ENCODE peak calls at places on chromosomes 11 and 22, in ten cellular contexts. One of them, this sample, is unnamed.

GRCh38 chr11:12706531-12707499 is 32.6 kb downstream of the TEAD1 start:
- DNase-seq in tibial artery: peak; percentile 40
- DNase-seq in mammary epithelial cell: no peak
- DNase-seq in endothelial cell: no peak
- DNase-seq in activated B cell treated with CpG ODN at 0.5 μM for 24 hours: no peak
- DNase-seq in body of pancreas: peak; percentile 46
- DNase-seq in progenitor cell of endocrine pancreas: no peak
- DNase-seq in fibroblast of mammary gland: peak; percentile 54
- DNase-seq in B cell: no peak
- DNase-seq in endothelial cell of umbilical vein: peak; percentile 53
- DNase-seq in this sample: no peak

GRCh38 chr11:3341298-3341697 is 37.6 kb downstream of the ZNF195 start:
- DNase-seq in tibial artery: peak; percentile 38
- DNase-seq in mammary epithelial cell: peak; percentile 27
- DNase-seq in endothelial cell: peak; percentile 75
- DNase-seq in activated B cell treated with CpG ODN at 0.5 μM for 24 hours: no peak
- DNase-seq in body of pancreas: peak; percentile 86
- DNase-seq in progenitor cell of endocrine pancreas: no peak
- DNase-seq in fibroblast of mammary gland: peak; percentile 49
- DNase-seq in B cell: peak; percentile 26
- DNase-seq in endothelial cell of umbilical vein: peak; percentile 43
- DNase-seq in this sample: peak; percentile 55

GRCh38 chr11:92245700-92246270 is 21.2 kb downstream of the FAT3 start:
- DNase-seq in tibial artery: no peak
- DNase-seq in mammary epithelial cell: no peak
- DNase-seq in endothelial cell: no peak
- DNase-seq in activated B cell treated with CpG ODN at 0.5 μM for 24 hours: no peak
- DNase-seq in body of pancreas: no peak
- DNase-seq in progenitor cell of endocrine pancreas: no peak
- DNase-seq in fibroblast of mammary gland: no peak
- DNase-seq in B cell: no peak
- DNase-seq in endothelial cell of umbilical vein: no peak
- DNase-seq in this sample: no peak

GRCh38 chr11:12770435-12770834 is 96.2 kb downstream of the TEAD1 start:
- DNase-seq in tibial artery: no peak
- DNase-seq in mammary epithelial cell: no peak
- DNase-seq in endothelial cell: no peak
- DNase-seq in activated B cell treated with CpG ODN at 0.5 μM for 24 hours: no peak
- DNase-seq in body of pancreas: no peak
- DNase-seq in progenitor cell of endocrine pancreas: no peak
- DNase-seq in fibroblast of mammary gland: no peak
- DNase-seq in B cell: no peak
- DNase-seq in endothelial cell of umbilical vein: no peak
- DNase-seq in this sample: no peak

GRCh38 chr11:37812281-37812880 is 1214.3 kb upstream of the RAG2 start:
- DNase-seq in tibial artery: no peak
- DNase-seq in mammary epithelial cell: no peak
- DNase-seq in endothelial cell: no peak
- DNase-seq in activated B cell treated with CpG ODN at 0.5 μM for 24 hours: no peak
- DNase-seq in body of pancreas: no peak
- DNase-seq in progenitor cell of endocrine pancreas: no peak
- DNase-seq in fibroblast of mammary gland: no peak
- DNase-seq in B cell: no peak
- DNase-seq in endothelial cell of umbilical vein: no peak
- DNase-seq in this sample: no peak

GRCh38 chr11:73625690-73626318 is 20.6 kb upstream of the PLEKHB1 start:
- DNase-seq in tibial artery: peak; percentile 59
- DNase-seq in mammary epithelial cell: peak; percentile 61
- DNase-seq in endothelial cell: peak; percentile 78
- DNase-seq in activated B cell treated with CpG ODN at 0.5 μM for 24 hours: peak; percentile 34
- DNase-seq in body of pancreas: peak; percentile 82
- DNase-seq in progenitor cell of endocrine pancreas: peak; percentile 52
- DNase-seq in fibroblast of mammary gland: peak; percentile 64
- DNase-seq in B cell: peak; percentile 78
- DNase-seq in endothelial cell of umbilical vein: peak; percentile 74
- DNase-seq in this sample: peak; percentile 79

GRCh38 chr22:50498322-50498861 is 9.1 kb downstream of the LMF2 start:
- DNase-seq in tibial artery: peak; percentile 55
- DNase-seq in mammary epithelial cell: peak; percentile 66
- DNase-seq in endothelial cell: peak; percentile 73
- DNase-seq in activated B cell treated with CpG ODN at 0.5 μM for 24 hours: peak; percentile 38
- DNase-seq in body of pancreas: peak; percentile 86
- DNase-seq in progenitor cell of endocrine pancreas: no peak
- DNase-seq in fibroblast of mammary gland: peak; percentile 66
- DNase-seq in B cell: peak; percentile 71
- DNase-seq in endothelial cell of umbilical vein: peak; percentile 65
- DNase-seq in this sample: peak; percentile 78

GRCh38 chr22:27959335-27960090 is 40.5 kb upstream of the PITPNB start:
- DNase-seq in tibial artery: no peak
- DNase-seq in mammary epithelial cell: no peak
- DNase-seq in endothelial cell: no peak
- DNase-seq in activated B cell treated with CpG ODN at 0.5 μM for 24 hours: no peak
- DNase-seq in body of pancreas: peak; percentile 18
- DNase-seq in progenitor cell of endocrine pancreas: no peak
- DNase-seq in fibroblast of mammary gland: no peak
- DNase-seq in B cell: no peak
- DNase-seq in endothelial cell of umbilical vein: peak; percentile 88
- DNase-seq in this sample: no peak

GRCh38 chr11:19577849-19578619 is 134.6 kb upstream of the NAV2 start:
- DNase-seq in tibial artery: peak; percentile 69
- DNase-seq in mammary epithelial cell: no peak
- DNase-seq in endothelial cell: no peak
- DNase-seq in activated B cell treated with CpG ODN at 0.5 μM for 24 hours: no peak
- DNase-seq in body of pancreas: peak; percentile 18
- DNase-seq in progenitor cell of endocrine pancreas: no peak
- DNase-seq in fibroblast of mammary gland: peak; percentile 64
- DNase-seq in B cell: no peak
- DNase-seq in endothelial cell of umbilical vein: peak; percentile 86
- DNase-seq in this sample: no peak

GRCh38 chr11:84721561-84721961 is 905.6 kb downstream of the DLG2 start:
- DNase-seq in tibial artery: no peak
- DNase-seq in mammary epithelial cell: no peak
- DNase-seq in endothelial cell: no peak
- DNase-seq in activated B cell treated with CpG ODN at 0.5 μM for 24 hours: no peak
- DNase-seq in body of pancreas: peak; percentile 50
- DNase-seq in progenitor cell of endocrine pancreas: no peak
- DNase-seq in fibroblast of mammary gland: no peak
- DNase-seq in B cell: no peak
- DNase-seq in endothelial cell of umbilical vein: no peak
- DNase-seq in this sample: no peak

GRCh38 chr11:115476463-115477286 is 27.5 kb downstream of the CADM1 start:
- DNase-seq in tibial artery: no peak
- DNase-seq in mammary epithelial cell: no peak
- DNase-seq in endothelial cell: no peak
- DNase-seq in activated B cell treated with CpG ODN at 0.5 μM for 24 hours: no peak
- DNase-seq in body of pancreas: no peak
- DNase-seq in progenitor cell of endocrine pancreas: no peak
- DNase-seq in fibroblast of mammary gland: no peak
- DNase-seq in B cell: no peak
- DNase-seq in endothelial cell of umbilical vein: no peak
- DNase-seq in this sample: no peak

GRCh38 chr22:40449676-40450035 is 79.3 kb downstream of the SGSM3 start:
- DNase-seq in tibial artery: no peak
- DNase-seq in mammary epithelial cell: peak; percentile 15
- DNase-seq in endothelial cell: no peak
- DNase-seq in activated B cell treated with CpG ODN at 0.5 μM for 24 hours: no peak
- DNase-seq in body of pancreas: no peak
- DNase-seq in progenitor cell of endocrine pancreas: no peak
- DNase-seq in fibroblast of mammary gland: peak; percentile 70
- DNase-seq in B cell: no peak
- DNase-seq in endothelial cell of umbilical vein: no peak
- DNase-seq in this sample: no peak

GRCh38 chr11:63574856-63575602 is 11.8 kb upstream of the PLAAT2 start:
- DNase-seq in tibial artery: peak; percentile 68
- DNase-seq in mammary epithelial cell: no peak
- DNase-seq in endothelial cell: no peak
- DNase-seq in activated B cell treated with CpG ODN at 0.5 μM for 24 hours: no peak
- DNase-seq in body of pancreas: no peak
- DNase-seq in progenitor cell of endocrine pancreas: no peak
- DNase-seq in fibroblast of mammary gland: peak; percentile 67
- DNase-seq in B cell: no peak
- DNase-seq in endothelial cell of umbilical vein: no peak
- DNase-seq in this sample: no peak

GRCh38 chr22:43722444-43722843 is 89.7 kb downstream of the EFCAB6 start:
- DNase-seq in tibial artery: no peak
- DNase-seq in mammary epithelial cell: no peak
- DNase-seq in endothelial cell: no peak
- DNase-seq in activated B cell treated with CpG ODN at 0.5 μM for 24 hours: no peak
- DNase-seq in body of pancreas: no peak
- DNase-seq in progenitor cell of endocrine pancreas: no peak
- DNase-seq in fibroblast of mammary gland: no peak
- DNase-seq in B cell: no peak
- DNase-seq in endothelial cell of umbilical vein: no peak
- DNase-seq in this sample: no peak

GRCh38 chr11:123292647-123293046 is 97.6 kb upstream of the CLMP start:
- DNase-seq in tibial artery: no peak
- DNase-seq in mammary epithelial cell: peak; percentile 5
- DNase-seq in endothelial cell: no peak
- DNase-seq in activated B cell treated with CpG ODN at 0.5 μM for 24 hours: no peak
- DNase-seq in body of pancreas: no peak
- DNase-seq in progenitor cell of endocrine pancreas: no peak
- DNase-seq in fibroblast of mammary gland: no peak
- DNase-seq in B cell: no peak
- DNase-seq in endothelial cell of umbilical vein: no peak
- DNase-seq in this sample: no peak

GRCh38 chr11:73538381-73538872 is 59.5 kb downstream of the FAM168A start:
- DNase-seq in tibial artery: no peak
- DNase-seq in mammary epithelial cell: no peak
- DNase-seq in endothelial cell: no peak
- DNase-seq in activated B cell treated with CpG ODN at 0.5 μM for 24 hours: no peak
- DNase-seq in body of pancreas: no peak
- DNase-seq in progenitor cell of endocrine pancreas: no peak
- DNase-seq in fibroblast of mammary gland: no peak
- DNase-seq in B cell: no peak
- DNase-seq in endothelial cell of umbilical vein: peak; percentile 64
- DNase-seq in this sample: peak; percentile 50

GRCh38 chr11:86896486-86896885 is 58.7 kb downstream of the FZD4 start:
- DNase-seq in tibial artery: no peak
- DNase-seq in mammary epithelial cell: no peak
- DNase-seq in endothelial cell: no peak
- DNase-seq in activated B cell treated with CpG ODN at 0.5 μM for 24 hours: no peak
- DNase-seq in body of pancreas: no peak
- DNase-seq in progenitor cell of endocrine pancreas: no peak
- DNase-seq in fibroblast of mammary gland: peak; percentile 65
- DNase-seq in B cell: no peak
- DNase-seq in endothelial cell of umbilical vein: peak; percentile 71
- DNase-seq in this sample: no peak

GRCh38 chr11:89184021-89184420 is 6.3 kb downstream of the TYR start:
- DNase-seq in tibial artery: no peak
- DNase-seq in mammary epithelial cell: no peak
- DNase-seq in endothelial cell: no peak
- DNase-seq in activated B cell treated with CpG ODN at 0.5 μM for 24 hours: no peak
- DNase-seq in body of pancreas: no peak
- DNase-seq in progenitor cell of endocrine pancreas: no peak
- DNase-seq in fibroblast of mammary gland: peak; percentile 21
- DNase-seq in B cell: no peak
- DNase-seq in endothelial cell of umbilical vein: no peak
- DNase-seq in this sample: no peak

GRCh38 chr11:89177691-89178231 is at the start of gene TYR:
- DNase-seq in tibial artery: no peak
- DNase-seq in mammary epithelial cell: no peak
- DNase-seq in endothelial cell: no peak
- DNase-seq in activated B cell treated with CpG ODN at 0.5 μM for 24 hours: no peak
- DNase-seq in body of pancreas: no peak
- DNase-seq in progenitor cell of endocrine pancreas: no peak
- DNase-seq in fibroblast of mammary gland: no peak
- DNase-seq in B cell: no peak
- DNase-seq in endothelial cell of umbilical vein: no peak
- DNase-seq in this sample: no peak

GRCh38 chr11:89182773-89183172 is 5.1 kb downstream of the TYR start:
- DNase-seq in tibial artery: no peak
- DNase-seq in mammary epithelial cell: no peak
- DNase-seq in endothelial cell: no peak
- DNase-seq in activated B cell treated with CpG ODN at 0.5 μM for 24 hours: no peak
- DNase-seq in body of pancreas: no peak
- DNase-seq in progenitor cell of endocrine pancreas: no peak
- DNase-seq in fibroblast of mammary gland: no peak
- DNase-seq in B cell: no peak
- DNase-seq in endothelial cell of umbilical vein: no peak
- DNase-seq in this sample: no peak

GRCh38 chr11:89176938-89177337 is 737 bp upstream of the TYR start:
- DNase-seq in tibial artery: no peak
- DNase-seq in mammary epithelial cell: no peak
- DNase-seq in endothelial cell: no peak
- DNase-seq in activated B cell treated with CpG ODN at 0.5 μM for 24 hours: no peak
- DNase-seq in body of pancreas: no peak
- DNase-seq in progenitor cell of endocrine pancreas: no peak
- DNase-seq in fibroblast of mammary gland: no peak
- DNase-seq in B cell: no peak
- DNase-seq in endothelial cell of umbilical vein: no peak
- DNase-seq in this sample: no peak

GRCh38 chr11:89181111-89181510 is 3.4 kb downstream of the TYR start:
- DNase-seq in tibial artery: no peak
- DNase-seq in mammary epithelial cell: no peak
- DNase-seq in endothelial cell: no peak
- DNase-seq in activated B cell treated with CpG ODN at 0.5 μM for 24 hours: no peak
- DNase-seq in body of pancreas: no peak
- DNase-seq in progenitor cell of endocrine pancreas: no peak
- DNase-seq in fibroblast of mammary gland: no peak
- DNase-seq in B cell: no peak
- DNase-seq in endothelial cell of umbilical vein: no peak
- DNase-seq in this sample: no peak
- TF ChIP-seq CTCF in tibial artery: no peak
- TF ChIP-seq CTCF in mammary epithelial cell: no peak
- TF ChIP-seq CTCF in endothelial cell: no peak
- TF ChIP-seq CTCF in activated B cell treated with CpG ODN at 0.5 μM for 24 hours: no peak
- TF ChIP-seq CTCF in body of pancreas: no peak
- TF ChIP-seq CTCF in progenitor cell of endocrine pancreas: no peak
- TF ChIP-seq CTCF in fibroblast of mammary gland: no peak
- TF ChIP-seq CTCF in B cell: no peak
- TF ChIP-seq CTCF in endothelial cell of umbilical vein: no peak
- TF ChIP-seq CTCF in this sample: no peak

GRCh38 chr11:69644071-69644961 is 3.4 kb downstream of the CCND1 start:
- DNase-seq in tibial artery: peak; percentile 55
- DNase-seq in mammary epithelial cell: peak; percentile 69
- DNase-seq in endothelial cell: no peak
- DNase-seq in activated B cell treated with CpG ODN at 0.5 μM for 24 hours: no peak
- DNase-seq in body of pancreas: peak; percentile 72
- DNase-seq in progenitor cell of endocrine pancreas: no peak
- DNase-seq in fibroblast of mammary gland: peak; percentile 87
- DNase-seq in B cell: no peak
- DNase-seq in endothelial cell of umbilical vein: peak; percentile 29
- DNase-seq in this sample: no peak
- TF ChIP-seq CTCF in tibial artery: peak; percentile 33
- TF ChIP-seq CTCF in mammary epithelial cell: peak; percentile 25
- TF ChIP-seq CTCF in endothelial cell: no peak
- TF ChIP-seq CTCF in activated B cell treated with CpG ODN at 0.5 μM for 24 hours: no peak
- TF ChIP-seq CTCF in body of pancreas: peak; percentile 31
- TF ChIP-seq CTCF in progenitor cell of endocrine pancreas: no peak
- TF ChIP-seq CTCF in fibroblast of mammary gland: peak; percentile 16
- TF ChIP-seq CTCF in B cell: no peak
- TF ChIP-seq CTCF in endothelial cell of umbilical vein: peak; percentile 8
- TF ChIP-seq CTCF in this sample: no peak

GRCh38 chr22:26172389-26172990 is 3.2 kb downstream of the SEZ6L start:
- DNase-seq in tibial artery: no peak
- DNase-seq in mammary epithelial cell: peak; percentile 24
- DNase-seq in endothelial cell: peak; percentile 74
- DNase-seq in activated B cell treated with CpG ODN at 0.5 μM for 24 hours: no peak
- DNase-seq in body of pancreas: peak; percentile 70
- DNase-seq in progenitor cell of endocrine pancreas: peak; percentile 50
- DNase-seq in fibroblast of mammary gland: peak; percentile 13
- DNase-seq in B cell: peak; percentile 52
- DNase-seq in endothelial cell of umbilical vein: peak; percentile 8
- DNase-seq in this sample: peak; percentile 75
- TF ChIP-seq CTCF in tibial artery: peak; percentile 9
- TF ChIP-seq CTCF in mammary epithelial cell: peak; percentile 70
- TF ChIP-seq CTCF in endothelial cell: peak; percentile 81
- TF ChIP-seq CTCF in activated B cell treated with CpG ODN at 0.5 μM for 24 hours: no peak
- TF ChIP-seq CTCF in body of pancreas: peak; percentile 42
- TF ChIP-seq CTCF in progenitor cell of endocrine pancreas: peak; percentile 86
- TF ChIP-seq CTCF in fibroblast of mammary gland: peak; percentile 51
- TF ChIP-seq CTCF in B cell: peak; percentile 73
- TF ChIP-seq CTCF in endothelial cell of umbilical vein: peak; percentile 51
- TF ChIP-seq CTCF in this sample: peak; percentile 73

GRCh38 chr11:101321222-101321621 is 191.6 kb upstream of the PGR start:
- DNase-seq in tibial artery: no peak
- DNase-seq in mammary epithelial cell: peak; percentile 44
- DNase-seq in endothelial cell: no peak
- DNase-seq in activated B cell treated with CpG ODN at 0.5 μM for 24 hours: no peak
- DNase-seq in body of pancreas: no peak
- DNase-seq in progenitor cell of endocrine pancreas: no peak
- DNase-seq in fibroblast of mammary gland: no peak
- DNase-seq in B cell: no peak
- DNase-seq in endothelial cell of umbilical vein: no peak
- DNase-seq in this sample: no peak
- TF ChIP-seq CTCF in tibial artery: no peak
- TF ChIP-seq CTCF in mammary epithelial cell: no peak
- TF ChIP-seq CTCF in endothelial cell: no peak
- TF ChIP-seq CTCF in activated B cell treated with CpG ODN at 0.5 μM for 24 hours: no peak
- TF ChIP-seq CTCF in body of pancreas: no peak
- TF ChIP-seq CTCF in progenitor cell of endocrine pancreas: no peak
- TF ChIP-seq CTCF in fibroblast of mammary gland: no peak
- TF ChIP-seq CTCF in B cell: no peak
- TF ChIP-seq CTCF in endothelial cell of umbilical vein: no peak
- TF ChIP-seq CTCF in this sample: no peak

This sample was measured in GM20000.